ENCODE peak calls at places on chromosomes 1 and 21, in five cellular contexts. I is Calu3, L is mammary epithelial cell, Z is choroid plexus epithelial cell, H is MCF 10A. P is an unnamed sample.

GRCh38 chr1:27284425-27285287 is 37.3 kb upstream of the TMEM222 start:
- DNase-seq in I (peak), L (peak), Z (peak), H (peak), P (no peak)

GRCh38 chr1:42142894-42143675 is 10.1 kb upstream of the GUCA2B start:
- DNase-seq in I (no peak), L (peak), Z (peak), H (no peak), P (no peak)

GRCh38 chr1:10211805-10212405 is 1.5 kb downstream of the KIF1B start:
- DNase-seq in I (no peak), L (no peak), Z (peak), H (no peak), P (no peak)

GRCh38 chr1:22592919-22593790 is 29.9 kb downstream of the EPHA8 start:
- DNase-seq in I (peak), L (no peak), Z (no peak), H (no peak), P (no peak)

GRCh38 chr21:35984654-35985366 is 75.5 kb downstream of the SETD4 start:
- DNase-seq in I (peak), L (no peak), Z (no peak), H (no peak), P (no peak)

GRCh38 chr1:39450956-39451601 is 40.4 kb upstream of the BMP8A start:
- DNase-seq in I (no peak), L (no peak), Z (peak), H (peak), P (no peak)

GRCh38 chr1:84691139-84691783 is 1.0 kb upstream of the SSX2IP start:
- DNase-seq in I (no peak), L (no peak), Z (no peak), H (no peak), P (no peak)

GRCh38 chr1:203252678-203253077 is 23.2 kb upstream of the CHIT1 start:
- DNase-seq in I (no peak), L (no peak), Z (no peak), H (no peak), P (no peak)

GRCh38 chr1:67371043-67371442 is 59.2 kb downstream of the SERBP1 start:
- DNase-seq in I (no peak), L (no peak), Z (no peak), H (no peak), P (no peak)

GRCh38 chr1:151612506-151613274 is 840 bp downstream of the SNX27 start:
- DNase-seq in I (no peak), L (peak), Z (peak), H (no peak), P (no peak)

GRCh38 chr1:34681481-34682451 is 73.1 kb upstream of the GJB5 start:
- DNase-seq in I (peak), L (peak), Z (peak), H (peak), P (no peak)

GRCh38 chr1:167584581-167584980 is 31.0 kb upstream of the CREG1 start:
- DNase-seq in I (no peak), L (no peak), Z (peak), H (no peak), P (no peak)

GRCh38 chr21:34158866-34159616 is 85.7 kb downstream of the MRPS6 start:
- DNase-seq in I (no peak), L (no peak), Z (no peak), H (no peak), P (no peak)

GRCh38 chr1:240190881-240191385 is 99.2 kb downstream of the FMN2 start:
- DNase-seq in I (peak), L (peak), Z (peak), H (peak), P (peak)

GRCh38 chr1:54499097-54500029 is 48.7 kb upstream of the ACOT11 start:
- DNase-seq in I (peak), L (peak), Z (peak), H (peak), P (no peak)

GRCh38 chr1:226635456-226635941 is 86.9 kb downstream of the STUM start:
- DNase-seq in I (no peak), L (peak), Z (no peak), H (peak), P (no peak)

GRCh38 chr1:3261007-3261968 is 192.3 kb downstream of the PRDM16 start:
- DNase-seq in I (no peak), L (no peak), Z (no peak), H (no peak), P (no peak)

GRCh38 chr21:32496536-32496935 is 84.0 kb downstream of the EVA1C start:
- DNase-seq in I (no peak), L (no peak), Z (no peak), H (no peak), P (no peak)

GRCh38 chr1:234691567-234691966 is 81.6 kb upstream of the IRF2BP2 start:
- DNase-seq in I (no peak), L (no peak), Z (peak), H (peak), P (no peak)

GRCh38 chr1:168093616-168094015 is 43.1 kb downstream of the GPR161 start:
- DNase-seq in I (no peak), L (no peak), Z (no peak), H (no peak), P (no peak)

GRCh38 chr1:198003468-198003867 is 86.3 kb downstream of the LHX9 start:
- DNase-seq in I (no peak), L (no peak), Z (no peak), H (no peak), P (no peak)

GRCh38 chr1:197995408-197996258 is 78.5 kb downstream of the LHX9 start:
- DNase-seq in I (peak), L (no peak), Z (no peak), H (no peak), P (no peak)

GRCh38 chr1:198001776-198002408 is 84.7 kb downstream of the LHX9 start:
- DNase-seq in I (no peak), L (no peak), Z (peak), H (no peak), P (no peak)

GRCh38 chr1:197994907-197995407 is 77.8 kb downstream of the LHX9 start:
- DNase-seq in I (peak), L (no peak), Z (peak), H (no peak), P (no peak)

GRCh38 chr1:197998110-197998509 is 80.9 kb downstream of the LHX9 start:
- DNase-seq in I (no peak), L (no peak), Z (no peak), H (no peak), P (no peak)
- TF ChIP-seq CTCF in I (no peak), L (no peak), Z (peak), H (no peak), P (no peak)

GRCh38 chr1:24642481-24643361 is at the start of gene SRRM1:
- DNase-seq in I (peak), L (peak), Z (peak), H (peak), P (peak)
- TF ChIP-seq CTCF in I (no peak), L (no peak), Z (peak), H (no peak), P (peak)

GRCh38 chr21:27831821-27832569 is 865.1 kb upstream of the ADAMTS5 start:
- DNase-seq in I (no peak), L (no peak), Z (peak), H (peak), P (no peak)
- TF ChIP-seq CTCF in I (no peak), L (no peak), Z (no peak), H (no peak), P (no peak)

GRCh38 chr21:23452384-23453083 is 2154.7 kb downstream of the MRPL39 start:
- DNase-seq in I (no peak), L (no peak), Z (no peak), H (no peak), P (no peak)
- TF ChIP-seq CTCF in I (no peak), L (no peak), Z (no peak), H (no peak), P (no peak)

DNA sequence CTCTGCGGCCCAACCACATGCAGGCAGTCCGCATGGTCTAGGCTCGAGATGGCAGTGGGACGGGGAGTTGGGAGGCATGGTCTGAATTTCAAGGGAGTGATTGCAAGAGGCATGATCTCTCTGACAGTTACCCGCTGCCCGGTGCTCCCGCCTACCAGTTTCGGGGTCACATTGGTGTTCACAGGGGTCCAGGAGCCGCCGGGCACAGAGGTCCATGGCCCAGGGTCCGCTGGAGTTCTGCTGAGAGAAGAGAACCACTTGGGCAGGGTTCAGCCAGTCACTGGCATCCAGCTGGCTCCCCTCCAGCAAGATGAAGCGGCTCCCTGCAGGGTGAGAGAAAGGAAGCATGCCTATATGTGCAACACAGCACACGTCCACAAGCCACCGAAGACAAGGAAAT is 141.3 kb downstream of the ASTN1 start:
- DNase-seq in I (no peak), L (no peak), Z (no peak), H (no peak), P (no peak)
- TF ChIP-seq CTCF in I (no peak), L (no peak), Z (no peak), H (no peak), P (no peak)

GRCh38 chr21:15144026-15144425 is 79.2 kb upstream of the NRIP1 start:
- DNase-seq in I (no peak), L (no peak), Z (peak), H (no peak), P (no peak)

GRCh38 chr21:15151385-15152103 is 86.7 kb upstream of the NRIP1 start:
- DNase-seq in I (no peak), L (no peak), Z (no peak), H (peak), P (no peak)

GRCh38 chr21:15152591-15152990 is 87.8 kb upstream of the NRIP1 start:
- DNase-seq in I (no peak), L (no peak), Z (no peak), H (no peak), P (no peak)

GRCh38 chr21:15149825-15150224 is 85.0 kb upstream of the NRIP1 start:
- DNase-seq in I (no peak), L (no peak), Z (no peak), H (no peak), P (no peak)
- TF ChIP-seq CTCF in I (no peak), L (no peak), Z (no peak), H (no peak), P (no peak)

GRCh38 chr1:92070892-92071291 is 4.3 kb downstream of the SETSIP start:
- DNase-seq in I (no peak), L (no peak), Z (no peak), H (no peak), P (no peak)

GRCh38 chr1:92066321-92066720 is 8.9 kb downstream of the SETSIP start:
- DNase-seq in I (no peak), L (no peak), Z (no peak), H (no peak), P (no peak)

GRCh38 chr1:92065042-92065441 is 10.2 kb downstream of the SETSIP start:
- DNase-seq in I (no peak), L (no peak), Z (peak), H (peak), P (no peak)
- TF ChIP-seq CTCF in I (no peak), L (no peak), Z (no peak), H (no peak), P (no peak)